ENCODE peak calls at places on chromosomes 16 and 17, in six cellular contexts. G, Q, A, D, C and J are unnamed samples.

GRCh38 chr16:1773703-1774455 is 945 bp upstream of the MRPS34 start:
- DNase-seq in G (no peak), Q (peak; percentile 50), A (no peak), D (no peak), C (no peak), J (no peak)

GRCh38 chr16:58773870-58774269 is 39.8 kb upstream of the GOT2 start:
- DNase-seq in G (no peak), Q (no peak), A (no peak), D (no peak), C (no peak), J (no peak)

GRCh38 chr17:2892305-2892971 is 96.2 kb downstream of the RAP1GAP2 start:
- DNase-seq in G (no peak), Q (no peak), A (peak; percentile 14), D (no peak), C (no peak), J (peak; percentile 16)

GRCh38 chr16:31386157-31386984 is 6.8 kb upstream of the ITGAD start:
- DNase-seq in G (no peak), Q (peak; percentile 46), A (no peak), D (no peak), C (no peak), J (no peak)

GRCh38 chr16:8936421-8936820 is 27.3 kb downstream of the USP7 start:
- DNase-seq in G (no peak), Q (no peak), A (no peak), D (peak; percentile 13), C (no peak), J (no peak)

GRCh38 chr16:67537270-67537635 is 8.6 kb downstream of the RIPOR1 start:
- DNase-seq in G (no peak), Q (no peak), A (peak; percentile 92), D (peak; percentile 49), C (peak; percentile 79), J (no peak)

GRCh38 chr17:7703584-7704574 is 1.1 kb upstream of the EFNB3 start:
- DNase-seq in G (no peak), Q (no peak), A (no peak), D (no peak), C (no peak), J (no peak)

GRCh38 chr16:70805380-70805779 is 4.4 kb upstream of the VAC14 start:
- DNase-seq in G (no peak), Q (no peak), A (no peak), D (no peak), C (no peak), J (no peak)

GRCh38 chr17:36197389-36197708 is 791 bp upstream of the CCL3L1 start:
- DNase-seq in G (no peak), Q (no peak), A (no peak), D (no peak), C (no peak), J (no peak)

GRCh38 chr17:57201481-57201880 is 54.8 kb upstream of the MSI2 start:
- DNase-seq in G (no peak), Q (no peak), A (no peak), D (no peak), C (no peak), J (no peak)

GRCh38 chr16:28274676-28275075 is 17.6 kb upstream of the SBK1 start:
- DNase-seq in G (no peak), Q (no peak), A (peak; percentile 25), D (no peak), C (no peak), J (no peak)

GRCh38 chr16:9225527-9226316 is 134.3 kb downstream of the HAPSTR1 start:
- DNase-seq in G (no peak), Q (no peak), A (no peak), D (no peak), C (no peak), J (no peak)

GRCh38 chr16:3101841-3102470 is 2.9 kb upstream of the ZSCAN10 start:
- DNase-seq in G (no peak), Q (no peak), A (no peak), D (no peak), C (peak; percentile 43), J (no peak)

GRCh38 chr17:61449707-61450640 is 2.2 kb upstream of the TBX4 start:
- DNase-seq in G (no peak), Q (peak; percentile 91), A (no peak), D (no peak), C (no peak), J (no peak)

GRCh38 chr17:20262116-20262977 is 205.0 kb downstream of the LGALS9B start:
- DNase-seq in G (no peak), Q (no peak), A (no peak), D (no peak), C (no peak), J (no peak)

GRCh38 chr16:28494141-28494851 is at the start of gene APOBR:
- DNase-seq in G (no peak), Q (no peak), A (peak; percentile 84), D (no peak), C (peak; percentile 30), J (no peak)

GRCh38 chr16:1980026-1980769 is 1.1 kb downstream of the NOXO1 start:
- DNase-seq in G (no peak), Q (no peak), A (peak; percentile 78), D (no peak), C (no peak), J (no peak)

GRCh38 chr16:10981697-10982216 is 37.4 kb downstream of the CLEC16A start:
- DNase-seq in G (no peak), Q (peak; percentile 52), A (no peak), D (no peak), C (no peak), J (no peak)

GRCh38 chr16:11670171-11671131 is 2.2 kb downstream of the SNN start:
- DNase-seq in G (no peak), Q (no peak), A (peak; percentile 69), D (no peak), C (no peak), J (no peak)

GRCh38 chr16:83561876-83562275 is 245.9 kb upstream of the HSBP1 start:
- DNase-seq in G (no peak), Q (no peak), A (no peak), D (no peak), C (no peak), J (no peak)

GRCh38 chr17:48002208-48002919 is 31.5 kb downstream of the CDK5RAP3 start:
- DNase-seq in G (no peak), Q (no peak), A (no peak), D (no peak), C (no peak), J (no peak)

GRCh38 chr17:41697122-41697962 is 8.7 kb downstream of the EIF1 start:
- DNase-seq in G (no peak), Q (no peak), A (no peak), D (peak; percentile 55), C (peak; percentile 73), J (no peak)

GRCh38 chr17:17835415-17836249 is 1.2 kb downstream of the SREBF1 start:
- DNase-seq in G (no peak), Q (no peak), A (no peak), D (no peak), C (no peak), J (no peak)

GRCh38 chr16:17367034-17367433 is 103.7 kb downstream of the XYLT1 start:
- DNase-seq in G (no peak), Q (no peak), A (no peak), D (no peak), C (no peak), J (no peak)

GRCh38 chr16:49564577-49565224 is 191.1 kb downstream of the C16orf78 start:
- DNase-seq in G (no peak), Q (no peak), A (no peak), D (no peak), C (no peak), J (no peak)

GRCh38 chr16:87347932-87348615 is 30.9 kb upstream of the C16orf95 start:
- DNase-seq in G (no peak), Q (no peak), A (peak; percentile 64), D (no peak), C (no peak), J (no peak)

GRCh38 chr16:19912445-19913305 is 28.0 kb upstream of the GPRC5B start:
- DNase-seq in G (no peak), Q (no peak), A (no peak), D (no peak), C (no peak), J (no peak)

GRCh38 chr16:75679366-75679765 is 2.6 kb upstream of the CPHXL2 start:
- DNase-seq in G (no peak), Q (no peak), A (no peak), D (no peak), C (no peak), J (no peak)

GRCh38 chr17:65729207-65729606 is 167.8 kb upstream of the AXIN2 start:
- DNase-seq in G (no peak), Q (no peak), A (no peak), D (no peak), C (no peak), J (no peak)

DNA sequence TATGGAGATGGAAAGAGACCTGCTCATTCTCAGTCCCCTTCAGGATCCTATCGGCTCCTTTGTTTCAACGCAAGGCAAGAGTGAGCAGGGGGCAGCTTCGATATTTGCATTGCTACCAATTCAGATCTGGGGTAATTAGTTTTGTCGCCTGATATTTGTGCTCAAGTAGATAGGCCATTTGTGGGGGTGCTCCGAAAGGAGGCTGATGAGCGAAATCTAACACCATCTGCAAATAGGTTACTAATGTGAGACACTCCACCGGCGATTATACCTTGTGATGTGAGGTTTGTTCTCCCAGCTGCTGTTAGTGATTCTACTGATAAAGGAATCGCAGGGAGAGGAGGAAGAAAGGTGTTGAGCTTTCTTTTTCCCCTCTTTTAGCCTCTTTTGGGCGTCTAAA is 31.5 kb downstream of the WSCD1 start:
- DNase-seq in G (no peak), Q (no peak), A (no peak), D (no peak), C (no peak), J (no peak)
- H3K4me3 ChIP-seq in G (no peak overlapping the region), Q (no peak overlapping the region), A (no peak overlapping the region), D (no peak overlapping the region), C (no peak overlapping the region), J (no peak overlapping the region)

GRCh38 chr16:89491238-89491869 is 993 bp upstream of the ANKRD11 start:
- DNase-seq in G (no peak), Q (no peak), A (no peak), D (no peak), C (no peak), J (no peak)
- TF ChIP-seq CTCF in G (no peak), Q (no peak), A (no peak), D (no peak), C (peak; percentile 23), J (no peak)

GRCh38 chr16:4240624-4241023 is 1.3 kb downstream of the SRL start:
- DNase-seq in G (no peak), Q (no peak), A (no peak), D (no peak), C (peak; percentile 53), J (no peak)
- H3K4me3 ChIP-seq in G (no peak overlapping the region), Q (no peak overlapping the region), A (no peak overlapping the region), D (no peak overlapping the region), C (peak overlapping the region; percentile 70), J (no peak overlapping the region)

GRCh38 chr16:65697516-65697915 is 575.7 kb upstream of the CDH11 start:
- DNase-seq in G (no peak), Q (no peak), A (no peak), D (no peak), C (no peak), J (no peak)

GRCh38 chr16:65700599-65700998 is 578.7 kb upstream of the CDH11 start:
- DNase-seq in G (no peak), Q (no peak), A (no peak), D (no peak), C (no peak), J (no peak)

GRCh38 chr16:65698943-65699342 is 577.1 kb upstream of the CDH11 start:
- DNase-seq in G (no peak), Q (no peak), A (no peak), D (no peak), C (no peak), J (no peak)

GRCh38 chr16:65702707-65703402 is 581.0 kb upstream of the CDH11 start:
- DNase-seq in G (no peak), Q (no peak), A (no peak), D (no peak), C (no peak), J (no peak)

GRCh38 chr16:65697061-65697460 is 575.2 kb upstream of the CDH11 start:
- DNase-seq in G (no peak), Q (no peak), A (no peak), D (no peak), C (no peak), J (no peak)
- TF ChIP-seq CTCF in G (no peak), Q (no peak), A (no peak), D (no peak), C (no peak), J (no peak)